ENCODE peak calls at places on chromosome 11, in six cellular contexts. J is NCI-H187; V is NCI-H2029 treated with DMSO at 0.1 percent for 48 hours; R is lower lobe of right lung; P is fibroblast of mammary gland; H is stimulated activated CD8-positive, alpha-beta memory T cell treated with anti-CD3 and anti-CD28 coated beads, Interleukin-4, amount 100 ng/mL, for 24 hours. E is an unnamed sample.

GRCh38 chr11:4960877-4961276 is 5.4 kb upstream of the OR51A2 start:
- DNase-seq in H (no peak), V (no peak), P (peak; percentile 1), R (no peak), J (no peak), E (no peak)

GRCh38 chr11:27718346-27718852 is 18.1 kb upstream of the BDNF start:
- DNase-seq in P (peak; percentile 61), R (no peak), V (peak; percentile 16), H (no peak), J (peak; percentile 61), E (no peak)

GRCh38 chr11:59336176-59336575 is 22.5 kb upstream of the OR5AN1 start:
- DNase-seq in V (no peak), P (no peak), J (no peak), H (no peak), R (no peak), E (no peak)

GRCh38 chr11:116882386-116882785 is 45.0 kb upstream of the APOA1 start:
- DNase-seq in R (no peak), V (no peak), J (no peak), H (no peak), P (peak; percentile 92), E (no peak)

GRCh38 chr11:15920856-15921629 is 435.3 kb downstream of the SOX6 start:
- DNase-seq in R (no peak), H (no peak), J (no peak), V (no peak), P (no peak), E (no peak)

GRCh38 chr11:128709402-128709801 is 15.5 kb downstream of the FLI1 start:
- DNase-seq in H (no peak), P (peak; percentile 71), R (no peak), V (no peak), J (no peak), E (no peak)

GRCh38 chr11:65421204-65422103 is 1.1 kb upstream of the NEAT1 start:
- DNase-seq in H (peak; percentile 77), V (peak; percentile 61), J (peak; percentile 46), R (peak; percentile 95), P (peak; percentile 100), E (peak; percentile 95)

GRCh38 chr11:67006029-67006884 is 16.7 kb upstream of the SYT12 start:
- DNase-seq in R (no peak), P (peak; percentile 52), J (no peak), H (no peak), V (no peak), E (no peak)

GRCh38 chr11:116374085-116374484 is 398.7 kb downstream of the BUD13 start:
- DNase-seq in P (no peak), H (no peak), R (no peak), V (no peak), J (no peak), E (no peak)

GRCh38 chr11:18012906-18013781 is at the start of gene SERGEF:
- DNase-seq in P (peak; percentile 75), V (peak; percentile 79), H (peak; percentile 92), R (peak; percentile 97), J (peak; percentile 89), E (peak; percentile 93)

GRCh38 chr11:61542661-61543060 is 34.1 kb downstream of the LRRC10B start:
- DNase-seq in H (no peak), V (no peak), J (no peak), R (no peak), P (no peak), E (no peak)

GRCh38 chr11:62560566-62561103 is 13.1 kb downstream of the EEF1G start:
- DNase-seq in H (no peak), P (peak; percentile 98), J (no peak), R (peak; percentile 90), V (no peak), E (peak; percentile 75)

E was measured in stimulated activated effector memory CD8-positive, alpha-beta T cell treated with anti-CD3 and anti-CD28 coated beads, Interleukin-12 subunit alpha, Interleukin-12 subunit beta, amount 100 ng/mL, for 72 hours.